ENCODE peak calls at places on chromosomes 3 and 15, in four cellular contexts. One of them, this sample, is unnamed. For H3K36me3, the result is how much of the 10 kb centered on the place peaks cover.

GRCh38 chr3:177357352-177358084 is 160.2 kb upstream of the TBL1XR1 start:
- DNase-seq in CD8-positive, alpha-beta T cell: no peak
- DNase-seq in lower lobe of right lung: no peak
- DNase-seq in SJSA1: peak
- DNase-seq in this sample: peak

GRCh38 chr3:142866841-142867631 is 21.8 kb downstream of the PCOLCE2 start:
- DNase-seq in CD8-positive, alpha-beta T cell: no peak
- DNase-seq in lower lobe of right lung: no peak
- DNase-seq in SJSA1: no peak
- DNase-seq in this sample: peak

GRCh38 chr3:122332551-122332950 is 7.5 kb downstream of the CSTA start:
- DNase-seq in CD8-positive, alpha-beta T cell: no peak
- DNase-seq in lower lobe of right lung: no peak
- DNase-seq in SJSA1: no peak
- DNase-seq in this sample: no peak

GRCh38 chr15:64461577-64462162 is 1.3 kb downstream of the ZNF609 start:
- DNase-seq in CD8-positive, alpha-beta T cell: no peak
- DNase-seq in lower lobe of right lung: no peak
- DNase-seq in SJSA1: peak
- DNase-seq in this sample: peak

GRCh38 chr3:155252535-155252934 is 40.9 kb downstream of the STRIT1 start:
- DNase-seq in CD8-positive, alpha-beta T cell: no peak
- DNase-seq in lower lobe of right lung: no peak
- DNase-seq in SJSA1: no peak
- DNase-seq in this sample: no peak

GRCh38 chr15:75671684-75672083 is 24.0 kb downstream of the SNX33 start:
- DNase-seq in CD8-positive, alpha-beta T cell: no peak
- DNase-seq in lower lobe of right lung: no peak
- DNase-seq in SJSA1: no peak
- DNase-seq in this sample: no peak

GRCh38 chr15:32994810-32995424 is 199.6 kb downstream of the FMN1 start:
- DNase-seq in CD8-positive, alpha-beta T cell: no peak
- DNase-seq in lower lobe of right lung: no peak
- DNase-seq in SJSA1: no peak
- DNase-seq in this sample: no peak

GRCh38 chr3:162492446-162493081 is 996.0 kb downstream of the OTOL1 start:
- DNase-seq in CD8-positive, alpha-beta T cell: no peak
- DNase-seq in lower lobe of right lung: no peak
- DNase-seq in SJSA1: no peak
- DNase-seq in this sample: no peak

GRCh38 chr3:194344012-194344411 is 7.1 kb downstream of the CPN2 start:
- DNase-seq in CD8-positive, alpha-beta T cell: peak
- DNase-seq in lower lobe of right lung: peak
- DNase-seq in SJSA1: peak
- DNase-seq in this sample: peak

GRCh38 chr15:37789881-37790280 is 144.6 kb upstream of the TMCO5A start:
- DNase-seq in CD8-positive, alpha-beta T cell: no peak
- DNase-seq in lower lobe of right lung: no peak
- DNase-seq in SJSA1: no peak
- DNase-seq in this sample: no peak

GRCh38 chr3:119815716-119816115 is 33.8 kb downstream of the NR1I2 start:
- DNase-seq in CD8-positive, alpha-beta T cell: no peak
- DNase-seq in lower lobe of right lung: no peak
- DNase-seq in SJSA1: no peak
- DNase-seq in this sample: no peak

GRCh38 chr3:75985432-75985831 is 200.1 kb upstream of the ZNF717 start:
- DNase-seq in CD8-positive, alpha-beta T cell: no peak
- DNase-seq in lower lobe of right lung: no peak
- DNase-seq in SJSA1: no peak
- DNase-seq in this sample: no peak

GRCh38 chr3:95154775-95155174 is 1091.9 kb downstream of the NSUN3 start:
- DNase-seq in CD8-positive, alpha-beta T cell: no peak
- DNase-seq in lower lobe of right lung: no peak
- DNase-seq in SJSA1: peak
- DNase-seq in this sample: no peak

GRCh38 chr3:13636186-13636585 is 87.3 kb downstream of the FBLN2 start:
- DNase-seq in CD8-positive, alpha-beta T cell: no peak
- DNase-seq in lower lobe of right lung: no peak
- DNase-seq in SJSA1: no peak
- DNase-seq in this sample: no peak

GRCh38 chr3:129034650-129035049 is 25.9 kb upstream of the GP9 start:
- DNase-seq in CD8-positive, alpha-beta T cell: no peak
- DNase-seq in lower lobe of right lung: no peak
- DNase-seq in SJSA1: peak
- DNase-seq in this sample: peak

GRCh38 chr3:52539010-52539653 is 2.7 kb downstream of the UQCC5 start:
- DNase-seq in CD8-positive, alpha-beta T cell: no peak
- DNase-seq in lower lobe of right lung: no peak
- DNase-seq in SJSA1: no peak
- DNase-seq in this sample: no peak

GRCh38 chr15:92963794-92964193 is 63.7 kb downstream of the CHD2 start:
- DNase-seq in CD8-positive, alpha-beta T cell: no peak
- DNase-seq in lower lobe of right lung: no peak
- DNase-seq in SJSA1: no peak
- DNase-seq in this sample: no peak

GRCh38 chr15:78419331-78419730 is 18.7 kb upstream of the IREB2 start:
- DNase-seq in CD8-positive, alpha-beta T cell: no peak
- DNase-seq in lower lobe of right lung: no peak
- DNase-seq in SJSA1: no peak
- DNase-seq in this sample: no peak

GRCh38 chr3:180749322-180749721 is 70.0 kb upstream of the CCDC39 start:
- DNase-seq in CD8-positive, alpha-beta T cell: no peak
- DNase-seq in lower lobe of right lung: no peak
- DNase-seq in SJSA1: no peak
- DNase-seq in this sample: no peak

GRCh38 chr15:58472821-58473581 is 41.2 kb downstream of the LIPC start:
- DNase-seq in CD8-positive, alpha-beta T cell: peak
- DNase-seq in lower lobe of right lung: no peak
- DNase-seq in SJSA1: no peak
- DNase-seq in this sample: no peak

GRCh38 chr15:82543155-82543554 is 2.9 kb upstream of the RPS17 start:
- DNase-seq in CD8-positive, alpha-beta T cell: no peak
- DNase-seq in lower lobe of right lung: no peak
- DNase-seq in SJSA1: no peak
- DNase-seq in this sample: no peak

DNA sequence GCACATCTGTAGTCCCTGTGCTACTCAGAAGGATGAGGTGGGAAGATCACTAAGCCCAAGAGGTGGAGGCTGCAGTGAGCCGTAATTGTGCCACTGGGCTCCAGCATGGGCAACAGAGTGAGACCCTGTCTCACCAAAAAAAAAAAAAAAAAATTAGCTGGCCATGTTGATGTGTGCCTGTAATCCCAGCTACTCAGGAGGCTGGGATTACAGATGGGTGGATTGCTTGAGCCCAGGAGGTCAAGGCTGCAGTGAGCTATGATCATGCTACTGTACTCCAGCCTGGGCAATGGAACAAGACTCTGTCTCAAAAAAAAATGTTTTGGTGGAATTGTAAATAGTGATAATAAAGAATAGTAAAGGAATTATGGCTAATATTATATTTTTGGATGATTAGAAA is 9.9 kb downstream of the ATRIP start:
- DNase-seq in CD8-positive, alpha-beta T cell: no peak
- DNase-seq in lower lobe of right lung: no peak
- DNase-seq in SJSA1: no peak
- DNase-seq in this sample: no peak
- H3K36me3 ChIP-seq in CD8-positive, alpha-beta T cell: half or more
- H3K36me3 ChIP-seq in lower lobe of right lung: half or more
- H3K36me3 ChIP-seq in SJSA1: half or more
- H3K36me3 ChIP-seq in this sample: under half

GRCh38 chr3:188269040-188269439 is 115.1 kb downstream of the LPP start:
- DNase-seq in CD8-positive, alpha-beta T cell: no peak
- DNase-seq in lower lobe of right lung: no peak
- DNase-seq in SJSA1: no peak
- DNase-seq in this sample: no peak
- H3K4me3 ChIP-seq in CD8-positive, alpha-beta T cell: no peak
- H3K4me3 ChIP-seq in lower lobe of right lung: no peak
- H3K4me3 ChIP-seq in SJSA1: no peak
- H3K4me3 ChIP-seq in this sample: no peak

GRCh38 chr3:170499562-170500156 is 81.0 kb downstream of the CLDN11 start:
- DNase-seq in CD8-positive, alpha-beta T cell: no peak
- DNase-seq in lower lobe of right lung: no peak
- DNase-seq in SJSA1: no peak
- DNase-seq in this sample: peak
- H3K36me3 ChIP-seq in CD8-positive, alpha-beta T cell: under half
- H3K36me3 ChIP-seq in lower lobe of right lung: under half
- H3K36me3 ChIP-seq in SJSA1: under half
- H3K36me3 ChIP-seq in this sample: under half

DNA sequence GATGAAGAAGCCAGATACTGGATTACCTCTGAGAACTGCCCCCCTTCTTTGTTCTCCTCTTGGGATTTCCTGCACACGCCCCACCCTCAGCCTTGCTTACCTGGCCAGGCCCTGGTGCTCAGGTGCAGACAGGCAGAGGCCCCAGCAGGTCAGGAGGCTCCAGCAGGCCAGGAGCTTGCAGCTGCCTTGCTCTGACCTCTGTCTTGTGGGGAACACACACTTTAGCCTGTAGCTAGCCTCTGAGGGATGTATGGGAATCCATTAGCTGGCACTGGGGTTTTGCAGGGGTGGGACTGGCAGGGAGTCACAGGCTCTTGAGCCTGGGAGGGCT is 2.7 kb downstream of the SMAD6 start:
- DNase-seq in CD8-positive, alpha-beta T cell: no peak
- DNase-seq in lower lobe of right lung: no peak
- DNase-seq in SJSA1: no peak
- DNase-seq in this sample: no peak
- H3K4me3 ChIP-seq in CD8-positive, alpha-beta T cell: no peak
- H3K4me3 ChIP-seq in lower lobe of right lung: peak
- H3K4me3 ChIP-seq in SJSA1: peak
- H3K4me3 ChIP-seq in this sample: peak

DNA sequence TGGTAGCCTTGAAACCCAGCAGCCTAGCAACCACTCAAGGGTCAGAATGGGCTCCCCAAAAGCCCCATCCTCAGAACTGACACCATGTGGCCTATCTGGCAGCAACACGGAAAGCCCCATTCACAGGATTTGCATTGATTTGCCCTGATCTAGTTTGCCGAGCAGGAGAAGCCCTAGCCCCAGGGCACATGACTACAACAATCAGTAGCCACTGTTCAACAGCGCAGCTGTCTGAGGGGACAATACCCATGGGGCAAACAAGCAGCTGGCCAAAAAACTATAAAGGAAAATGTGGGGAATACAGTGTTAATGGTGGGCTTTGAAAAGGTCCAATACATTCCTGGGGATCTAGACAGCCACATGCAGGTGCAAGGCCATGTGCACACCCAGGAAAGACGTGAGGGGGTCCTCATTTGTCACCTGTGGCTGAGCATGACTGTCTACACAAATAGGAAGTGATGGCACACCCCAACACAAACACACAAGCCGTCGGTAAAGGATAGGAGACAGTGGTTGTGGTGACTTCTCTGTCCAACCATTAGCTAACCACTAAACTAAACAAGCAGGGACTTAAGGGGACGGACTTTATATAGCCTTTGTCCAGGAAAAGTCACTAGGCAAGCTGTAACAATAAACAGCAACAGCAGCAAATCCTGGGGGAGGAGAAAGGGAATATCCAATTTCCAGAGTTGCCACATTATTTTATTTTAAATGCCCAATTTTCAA is 113.7 kb downstream of the LRIG1 start:
- DNase-seq in CD8-positive, alpha-beta T cell: no peak
- DNase-seq in lower lobe of right lung: no peak
- DNase-seq in SJSA1: peak
- DNase-seq in this sample: no peak
- H3K36me3 ChIP-seq in CD8-positive, alpha-beta T cell: under half
- H3K36me3 ChIP-seq in lower lobe of right lung: half or more
- H3K36me3 ChIP-seq in SJSA1: under half
- H3K36me3 ChIP-seq in this sample: under half